ENCODE peak calls at places on chromosomes 13 and 19, in five cellular contexts. T, A, R, B and L are unnamed samples.

GRCh38 chr13:82993417-82993816 is 888.9 kb downstream of the SLITRK1 start:
- DNase-seq in T (no peak), R (no peak), B (no peak), A (no peak), L (no peak)

GRCh38 chr13:51997641-51998330 is 13.5 kb downstream of the ATP7B start:
- DNase-seq in T (no peak), R (peak), A (peak), B (no peak), L (no peak)

GRCh38 chr19:16442386-16443276 is 29.1 kb downstream of the EPS15L1 start:
- DNase-seq in B (no peak), R (no peak), A (peak), T (no peak), L (no peak)

GRCh38 chr19:12880551-12881171 is 588 bp downstream of the DNASE2 start:
- DNase-seq in A (no peak), R (peak), T (no peak), B (no peak), L (no peak)

GRCh38 chr19:10105241-10106099 is 692 bp upstream of the PPAN start:
- DNase-seq in T (no peak), R (no peak), A (no peak), B (peak), L (no peak)

GRCh38 chr13:50713849-50714248 is 129.6 kb downstream of the DLEU7 start:
- DNase-seq in A (no peak), R (no peak), T (no peak), B (peak), L (no peak)

GRCh38 chr13:26473571-26474230 is 83.8 kb upstream of the WASF3 start:
- DNase-seq in T (no peak), A (no peak), R (no peak), B (no peak), L (no peak)

GRCh38 chr13:102555914-102556553 is 40.8 kb upstream of the TPP2 start:
- DNase-seq in A (peak), T (peak), R (peak), B (no peak), L (no peak)

GRCh38 chr19:31678421-31678820 is 329.2 kb upstream of the TSHZ3 start:
- DNase-seq in R (no peak), A (no peak), B (no peak), T (no peak), L (no peak)

GRCh38 chr19:40717880-40718773 is 1.2 kb downstream of the ITPKC start:
- DNase-seq in T (no peak), B (no peak), A (peak), R (peak), L (no peak)

GRCh38 chr13:40605573-40605972 is 60.9 kb downstream of the FOXO1 start:
- DNase-seq in A (no peak), R (no peak), B (no peak), T (no peak), L (no peak)

GRCh38 chr13:26017932-26018690 is 33.7 kb downstream of the SHISA2 start:
- DNase-seq in A (no peak), T (no peak), R (no peak), B (no peak), L (no peak)

GRCh38 chr19:38743394-38744297 is 628 bp downstream of the CAPN12 start:
- DNase-seq in A (peak), B (no peak), T (no peak), R (peak), L (no peak)

GRCh38 chr13:41916173-41916954 is 44.5 kb downstream of the VWA8 start:
- DNase-seq in B (peak), A (peak), T (no peak), R (no peak), L (peak)

GRCh38 chr13:113545931-113546516 is 38.5 kb upstream of the TFDP1 start:
- DNase-seq in B (no peak), R (no peak), A (no peak), T (no peak), L (no peak)

GRCh38 chr13:101406787-101407186 is 9.5 kb downstream of the NALCN start:
- DNase-seq in T (no peak), A (no peak), B (no peak), R (no peak), L (no peak)

GRCh38 chr13:69291292-69291906 is 816.2 kb upstream of the ATXN8OS start:
- DNase-seq in R (peak), T (no peak), A (peak), B (no peak), L (no peak)

GRCh38 chr19:54207908-54208783 is 7.5 kb downstream of the RPS9 start:
- DNase-seq in T (no peak), A (peak), B (peak), R (no peak), L (no peak)

GRCh38 chr19:40601061-40601973 is at the start of gene LTBP4:
- DNase-seq in R (peak), B (no peak), A (peak), T (no peak), L (no peak)

GRCh38 chr19:16896098-16896912 is 7.5 kb downstream of the F2RL3 start:
- DNase-seq in R (peak), T (no peak), B (no peak), A (peak), L (no peak)

GRCh38 chr13:39186205-39186880 is 148.1 kb downstream of the NHLRC3 start:
- DNase-seq in B (no peak), R (no peak), T (no peak), A (no peak), L (no peak)
- TF ChIP-seq POLR2AphosphoS5 in B (no peak), R (no peak), T (no peak), A (no peak), L (no peak)

GRCh38 chr13:33725340-33725739 is 92.6 kb upstream of the RFC3 start:
- DNase-seq in R (no peak), T (no peak), B (no peak), A (no peak), L (no peak)

GRCh38 chr13:33721719-33722118 is 96.2 kb upstream of the RFC3 start:
- DNase-seq in A (no peak), R (no peak), B (no peak), T (no peak), L (no peak)

GRCh38 chr13:33722216-33722900 is 95.6 kb upstream of the RFC3 start:
- DNase-seq in T (no peak), R (no peak), A (no peak), B (no peak), L (no peak)

GRCh38 chr13:33723365-33723764 is 94.6 kb upstream of the RFC3 start:
- DNase-seq in A (no peak), B (no peak), R (no peak), T (no peak), L (no peak)

DNA sequence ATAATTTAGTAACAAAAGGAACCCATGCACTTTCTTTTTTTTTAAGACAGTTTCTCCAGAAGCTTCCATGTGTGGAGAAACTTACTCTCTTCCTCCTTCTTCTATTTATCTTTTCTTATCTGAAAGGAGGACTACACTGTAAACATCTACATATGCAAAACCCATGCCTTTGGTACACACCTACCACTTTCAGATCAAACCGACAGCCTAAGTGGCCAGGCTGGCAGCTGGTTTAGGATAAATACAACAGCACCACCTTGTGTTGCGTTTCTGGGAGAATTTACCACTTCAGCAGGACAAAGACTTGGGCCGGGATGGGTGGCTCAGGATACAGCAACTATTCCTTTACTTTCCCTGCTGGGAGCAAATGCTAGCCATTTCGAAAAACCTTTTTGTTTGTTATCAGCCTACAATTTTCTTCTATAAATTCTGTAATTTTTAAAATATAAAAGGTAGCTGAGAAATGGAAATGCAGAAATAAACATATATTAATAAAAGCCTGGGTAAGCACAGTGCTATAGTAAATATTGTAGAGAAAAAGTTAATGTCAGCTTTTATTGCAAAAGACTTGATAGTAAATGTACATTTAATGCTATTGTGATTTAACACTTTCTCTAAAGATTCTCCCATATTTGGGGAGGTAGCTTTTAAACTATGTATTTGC is 94.0 kb upstream of the RFC3 start:
- DNase-seq in A (peak), T (peak), B (peak), R (peak), L (peak)
- H3K27ac ChIP-seq in A (no peak), T (no peak), B (peak), R (no peak), L (peak)

DNA sequence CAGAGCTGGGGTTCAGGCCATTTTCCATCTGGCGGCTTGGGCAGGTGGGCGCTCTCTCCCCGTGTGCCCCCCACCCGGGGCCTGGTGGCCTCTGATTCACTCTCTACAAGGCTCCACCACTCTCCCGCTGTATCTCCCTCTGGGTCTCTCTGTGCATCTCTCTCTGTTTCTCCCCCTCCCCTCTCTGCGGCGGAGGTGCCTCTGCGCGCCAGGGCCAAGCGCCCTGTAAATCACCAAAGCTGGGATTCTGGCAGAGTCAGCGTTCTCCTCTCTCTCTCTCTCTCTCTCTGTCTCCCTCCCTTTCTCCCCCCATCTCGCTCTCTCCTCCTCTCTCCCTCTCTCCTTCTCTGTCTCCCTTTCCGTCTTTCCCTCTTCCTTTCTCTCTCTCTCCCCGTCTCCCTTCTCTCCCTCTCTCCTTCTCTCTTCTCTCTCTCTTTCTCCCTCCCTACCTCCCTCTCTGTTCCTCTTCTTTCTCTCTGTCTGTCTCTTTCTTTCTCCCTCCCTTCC is 3.9 kb downstream of the NFIC start:
- DNase-seq in A (no peak), B (no peak), T (no peak), R (peak), L (no peak)
- TF ChIP-seq EZH2 in A (no peak), B (no peak), T (no peak), R (peak), L (no peak)

GRCh38 chr19:4988770-4989251 is 19.9 kb downstream of the KDM4B start:
- DNase-seq in B (no peak), T (no peak), A (no peak), R (no peak), L (no peak)
- TF ChIP-seq POLR2AphosphoS5 in B (no peak), T (no peak), A (no peak), R (no peak), L (no peak)

GRCh38 chr19:11191934-11192333 is 5.4 kb downstream of the KANK2 start:
- DNase-seq in A (no peak), R (no peak), T (no peak), B (peak), L (no peak)
- H3K27ac ChIP-seq in A (no peak), R (no peak), T (no peak), B (peak), L (no peak)